ENCODE peak calls at places on chromosomes 11 and 22, in five cellular contexts. P is left cardiac atrium; V is NCI-H460; S is CD4-positive, alpha-beta T cell; Q is Caki2. F is an unnamed sample.

GRCh38 chr11:76627541-76628082 is 42.9 kb downstream of the LRRC32 start:
- DNase-seq in P (no peak), V (no peak), S (no peak), Q (no peak), F (no peak)

GRCh38 chr11:77111277-77111676 is 8.6 kb downstream of the OMP start:
- DNase-seq in P (no peak), V (no peak), S (no peak), Q (no peak), F (no peak)

GRCh38 chr11:134654161-134654915 is 242.3 kb upstream of the B3GAT1 start:
- DNase-seq in P (no peak), V (no peak), S (no peak), Q (no peak), F (no peak)

GRCh38 chr11:62666259-62666926 is 1.3 kb downstream of the CSKMT start:
- DNase-seq in P (no peak), V (no peak), S (no peak), Q (no peak), F (no peak)

GRCh38 chr11:6219359-6219758 is 14.0 kb downstream of the C11orf42 start:
- DNase-seq in P (no peak), V (no peak), S (no peak), Q (peak; percentile 84), F (no peak)

GRCh38 chr22:31490496-31490925 is 869 bp upstream of the EIF4ENIF1 start:
- DNase-seq in P (peak; percentile 51), V (no peak), S (peak; percentile 32), Q (peak; percentile 71), F (peak; percentile 43)

GRCh38 chr11:62149986-62150886 is 26.4 kb downstream of the INCENP start:
- DNase-seq in P (no peak), V (no peak), S (no peak), Q (no peak), F (no peak)

GRCh38 chr11:73271936-73272679 is at the start of gene P2RY6:
- DNase-seq in P (peak; percentile 57), V (peak; percentile 17), S (no peak), Q (peak; percentile 28), F (no peak)

GRCh38 chr22:28980326-28980725 is 81.3 kb downstream of the C22orf31 start:
- DNase-seq in P (no peak), V (no peak), S (no peak), Q (no peak), F (no peak)

GRCh38 chr11:13818325-13818724 is 144.2 kb upstream of the SPON1 start:
- DNase-seq in P (no peak), V (no peak), S (no peak), Q (no peak), F (no peak)

GRCh38 chr22:42080287-42080686 is 787 bp downstream of the SMDT1 start:
- DNase-seq in P (peak; percentile 43), V (peak; percentile 17), S (no peak), Q (no peak), F (no peak)

GRCh38 chr22:12601870-12602779 is 2925.9 kb upstream of the OR11H1 start:
- DNase-seq in P (no peak), V (no peak), S (no peak), Q (no peak), F (no peak)